ENCODE peak calls at places on chromosome 21, in six cellular contexts. P is aorta; W is naive thymus-derived CD4-positive, alpha-beta T cell; R is adrenal gland; V is stomach; D is CD8-positive, alpha-beta memory T cell. B is an unnamed sample. For H3K4me1, the result is how much of the 10 kb centered on the place peaks cover.

GRCh38 chr21:41582866-41583265 is 74.9 kb upstream of the TMPRSS2 start:
- DNase-seq in P (no peak), R (no peak), W (no peak), V (peak), D (no peak), B (no peak)

GRCh38 chr21:31559368-31560119 is 99.9 kb upstream of the SOD1 start:
- DNase-seq in V (peak), R (peak), W (peak), P (peak), D (peak), B (peak)

GRCh38 chr21:38938343-38938742 is 132.6 kb downstream of the ETS2 start:
- DNase-seq in W (peak), D (no peak), R (no peak), V (no peak), P (no peak), B (peak)

GRCh38 chr21:45322960-45323461 is 35.3 kb upstream of the POFUT2 start:
- DNase-seq in R (peak), P (peak), V (no peak), W (no peak), D (no peak), B (no peak)

GRCh38 chr21:45154511-45155508 is 80.4 kb downstream of the ADARB1 start:
- DNase-seq in D (no peak), V (peak), W (peak), R (no peak), P (peak), B (no peak)

GRCh38 chr21:31248598-31248997 is 95.5 kb downstream of the TIAM1 start:
- DNase-seq in R (no peak), W (no peak), V (no peak), D (no peak), P (no peak), B (no peak)

GRCh38 chr21:46559291-46559983 is 45.4 kb downstream of the S100B start:
- DNase-seq in R (no peak), P (no peak), W (peak), V (peak), D (peak), B (no peak)

GRCh38 chr21:38773108-38774061 is 32.3 kb upstream of the ETS2 start:
- DNase-seq in W (no peak), R (no peak), P (peak), D (no peak), V (no peak), B (no peak)

GRCh38 chr21:39182016-39182415 is 1.2 kb downstream of the PSMG1 start:
- DNase-seq in D (no peak), R (no peak), V (no peak), W (no peak), P (no peak), B (peak)

GRCh38 chr21:20572582-20572981 is 425.6 kb upstream of the NCAM2 start:
- DNase-seq in V (no peak), W (no peak), R (no peak), P (no peak), D (no peak), B (no peak)

GRCh38 chr21:26962516-26963305 is 4.2 kb downstream of the ADAMTS5 start:
- DNase-seq in P (no peak), W (no peak), R (no peak), D (no peak), V (no peak), B (no peak)

GRCh38 chr21:44962481-44962966 is 22.7 kb downstream of the SLX9 start:
- DNase-seq in D (no peak), W (no peak), R (no peak), V (no peak), P (peak), B (no peak)

GRCh38 chr21:39406065-39406464 is 39.5 kb downstream of the LCA5L start:
- DNase-seq in W (no peak), V (no peak), P (no peak), D (no peak), R (no peak), B (no peak)

GRCh38 chr21:32710987-32711386 is 16.8 kb downstream of the SYNJ1 start:
- DNase-seq in D (no peak), R (no peak), P (no peak), W (no peak), V (no peak), B (no peak)

GRCh38 chr21:21226472-21226871 is 228.3 kb downstream of the NCAM2 start:
- DNase-seq in V (no peak), R (no peak), W (no peak), D (no peak), P (no peak), B (no peak)

GRCh38 chr21:44902268-44903053 is 18.2 kb downstream of the ITGB2 start:
- DNase-seq in P (peak), V (no peak), R (no peak), W (no peak), D (no peak), B (no peak)

GRCh38 chr21:41933259-41934079 is 20.3 kb downstream of the C2CD2 start:
- DNase-seq in D (no peak), P (no peak), W (no peak), R (peak), V (no peak), B (no peak)

GRCh38 chr21:27108228-27108627 is 141.3 kb upstream of the ADAMTS5 start:
- DNase-seq in D (no peak), P (no peak), W (no peak), V (no peak), R (no peak), B (no peak)

GRCh38 chr21:40926238-40926637 is 79.3 kb upstream of the DSCAM start:
- DNase-seq in W (no peak), V (no peak), D (no peak), P (no peak), R (no peak), B (no peak)

GRCh38 chr21:42537106-42537742 is 23.6 kb downstream of the SLC37A1 start:
- DNase-seq in D (no peak), P (no peak), W (peak), V (no peak), R (no peak), B (peak)

GRCh38 chr21:39529026-39529425 is 77.3 kb downstream of the SH3BGR start:
- DNase-seq in V (no peak), D (no peak), R (no peak), W (no peak), P (no peak), B (no peak)

GRCh38 chr21:38993561-38993960 is 187.8 kb downstream of the ETS2 start:
- DNase-seq in R (peak), D (no peak), W (no peak), P (peak), V (peak), B (no peak)

GRCh38 chr21:31447477-31447876 is 103.4 kb upstream of the TIAM1 start:
- DNase-seq in V (no peak), P (no peak), W (no peak), D (no peak), R (no peak), B (no peak)

GRCh38 chr21:14712121-14712520 is 166.0 kb upstream of the SAMSN1 start:
- DNase-seq in R (no peak), V (no peak), D (no peak), P (no peak), W (no peak), B (no peak)

GRCh38 chr21:17340081-17340480 is 172.8 kb upstream of the CXADR start:
- DNase-seq in W (no peak), D (no peak), V (no peak), P (no peak), R (no peak), B (no peak)

GRCh38 chr21:43867332-43867703 is 2.3 kb downstream of the AGPAT3 start:
- DNase-seq in D (no peak), P (no peak), R (no peak), V (no peak), W (no peak), B (no peak)
- H3K4me1 ChIP-seq in D (under half), P (under half), R (under half), V (half or more), W (under half), B (under half)

GRCh38 chr21:43835861-43836260 is 29.2 kb upstream of the AGPAT3 start:
- DNase-seq in R (no peak), V (no peak), D (no peak), P (no peak), W (no peak), B (no peak)
- H3K27ac ChIP-seq in R (no peak), V (no peak), D (no peak), P (no peak), W (no peak), B (no peak)

DNA sequence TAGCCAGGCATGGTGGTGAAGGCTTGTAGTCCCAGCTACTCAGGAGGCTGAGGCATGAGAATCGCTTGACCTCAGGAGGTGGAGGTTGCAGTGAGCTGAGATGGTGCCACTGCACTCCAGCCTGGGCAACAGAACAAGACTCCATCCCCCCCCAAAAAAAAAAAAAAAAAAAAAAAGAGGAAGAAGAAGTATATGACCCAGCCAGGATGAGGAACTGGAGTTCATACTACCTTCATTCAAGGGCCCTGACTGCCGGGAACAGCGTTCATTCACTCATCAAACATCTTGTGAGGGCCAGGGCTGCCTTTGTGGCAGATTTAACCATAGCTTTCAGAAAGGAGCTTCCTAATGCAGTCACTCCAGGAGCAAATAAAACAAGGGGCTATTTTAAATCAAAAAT is 127.6 kb downstream of the MRPS6 start:
- DNase-seq in V (no peak), D (no peak), R (no peak), P (no peak), W (no peak), B (no peak)
- H3K4me3 ChIP-seq in V (no peak), D (peak), R (peak), P (no peak), W (no peak), B (no peak)

DNA sequence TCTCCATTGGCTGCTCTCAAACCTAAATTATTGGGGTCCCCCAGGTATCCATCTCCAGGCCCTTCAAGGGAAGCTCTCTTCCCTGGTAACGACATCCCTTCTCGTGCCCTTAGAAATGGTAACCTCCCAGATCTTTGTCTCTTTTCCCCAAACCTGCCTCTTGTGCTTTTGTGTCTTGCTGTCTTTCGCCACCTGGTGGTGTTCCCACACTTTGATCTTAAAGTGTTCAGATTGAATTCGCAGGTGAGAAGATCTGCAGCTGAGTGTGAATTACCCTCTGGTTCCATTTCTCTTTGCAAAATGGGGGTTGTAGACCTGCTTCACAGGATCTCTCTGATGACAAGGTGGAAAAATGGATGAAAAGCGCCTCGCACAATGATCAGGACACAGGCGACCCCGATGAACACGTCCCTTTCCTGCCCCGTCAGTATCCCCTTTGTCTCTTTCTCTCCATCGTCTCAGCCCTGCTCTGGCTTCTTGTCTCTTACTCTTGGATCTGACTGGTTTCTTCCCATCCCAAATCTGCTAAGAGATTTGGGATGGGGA is 53.1 kb downstream of the DOP1B start:
- DNase-seq in R (peak), P (no peak), W (peak), D (peak), V (peak), B (peak)
- H3K4me1 ChIP-seq in R (under half), P (under half), W (under half), D (under half), V (under half), B (under half)

GRCh38 chr21:33937931-33938339 is 22.3 kb upstream of the ATP5PO start:
- DNase-seq in R (no peak), D (peak), V (no peak), P (no peak), W (peak), B (no peak)
- H3K27ac ChIP-seq in R (no peak), D (peak), V (no peak), P (no peak), W (peak), B (no peak)

DNA sequence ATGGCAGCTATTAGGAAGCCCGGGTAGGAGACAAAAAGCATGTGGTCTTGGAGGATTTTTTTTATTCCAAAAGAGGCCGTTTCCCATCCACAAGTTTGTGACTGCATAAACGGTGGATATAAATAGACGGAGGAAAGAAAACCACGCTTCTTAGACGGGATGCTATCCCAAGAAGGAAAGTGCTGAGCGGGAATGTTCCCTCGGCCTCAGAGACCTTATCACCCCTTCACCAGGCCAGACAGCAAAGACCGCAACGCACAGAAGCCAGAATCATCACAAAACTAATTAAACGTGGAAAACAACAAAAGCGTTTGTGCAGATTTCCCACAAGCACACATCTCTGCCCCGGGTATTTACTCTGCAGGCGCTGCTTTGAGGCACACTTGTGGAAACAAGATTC is 43.2 kb downstream of the HLCS start:
- DNase-seq in W (no peak), R (no peak), V (no peak), P (no peak), D (no peak), B (no peak)
- H3K4me3 ChIP-seq in W (no peak), R (no peak), V (no peak), P (no peak), D (no peak), B (no peak)

GRCh38 chr21:25371831-25372434 is 235.3 kb downstream of the MRPL39 start:
- DNase-seq in D (no peak), P (no peak), W (no peak), R (no peak), V (no peak), B (no peak)

GRCh38 chr21:25369524-25370300 is 237.6 kb downstream of the MRPL39 start:
- DNase-seq in V (no peak), W (no peak), P (no peak), D (no peak), R (no peak), B (no peak)

GRCh38 chr21:25375675-25376074 is 231.6 kb downstream of the MRPL39 start:
- DNase-seq in P (no peak), D (no peak), R (no peak), W (no peak), V (no peak), B (no peak)

GRCh38 chr21:25370311-25370744 is 237.0 kb downstream of the MRPL39 start:
- DNase-seq in R (peak), W (no peak), V (no peak), D (no peak), P (peak), B (no peak)

GRCh38 chr21:25373126-25374082 is 233.9 kb downstream of the MRPL39 start:
- DNase-seq in R (no peak), W (no peak), D (no peak), V (no peak), P (no peak), B (no peak)
- H3K4me1 ChIP-seq in R (under half), W (under half), D (under half), V (under half), P (under half), B (under half)

DNA sequence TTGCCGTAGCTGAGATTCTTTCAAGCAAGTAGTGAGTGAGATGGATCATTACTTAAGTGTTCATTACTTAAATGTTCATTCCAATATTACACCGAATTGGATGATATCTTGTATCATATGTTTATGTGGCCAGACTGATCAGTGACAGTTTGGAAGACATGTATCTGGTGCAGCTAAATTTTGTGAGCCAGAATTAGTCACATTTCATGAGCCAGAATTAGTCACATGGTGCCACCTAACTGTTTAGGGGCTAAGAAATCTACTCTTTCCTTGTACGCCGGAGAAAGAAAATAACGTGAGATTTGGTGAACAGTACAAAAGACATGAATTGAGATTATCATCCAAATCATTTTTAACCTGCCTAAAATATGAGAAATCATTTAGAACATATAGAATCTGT is 355.7 kb downstream of the USP25 start:
- DNase-seq in W (no peak), P (no peak), V (no peak), D (no peak), R (no peak), B (no peak)
- H3K27ac ChIP-seq in W (no peak), P (no peak), V (no peak), D (no peak), R (no peak), B (no peak)

GRCh38 chr21:29342394-29342957 is 43.8 kb downstream of the BACH1 start:
- DNase-seq in R (peak), P (peak), V (no peak), W (no peak), D (no peak), B (no peak)
- H3K4me3 ChIP-seq in R (no peak), P (peak), V (peak), W (no peak), D (no peak), B (no peak)

GRCh38 chr21:34933609-34934345 is 115.3 kb downstream of the RUNX1 start:
- DNase-seq in P (no peak), D (peak), V (no peak), W (peak), R (no peak), B (peak)
- H3K4me1 ChIP-seq in P (under half), D (half or more), V (under half), W (half or more), R (under half), B (under half)